ENCODE peak calls at places on chromosome 1, in seven cellular contexts. One of them, this sample, is unnamed.

GRCh38 chr1:235955777-235956176 is 89.1 kb upstream of the LYST start:
- DNase-seq in pancreas: no peak
- DNase-seq in progenitor cell of endocrine pancreas: no peak
- DNase-seq in Calu3: no peak
- DNase-seq in SK-N-SH: no peak
- DNase-seq in H1: no peak
- DNase-seq in GM06990: no peak
- DNase-seq in this sample: no peak

GRCh38 chr1:75308365-75308764 is 174.2 kb downstream of the LHX8 start:
- DNase-seq in pancreas: no peak
- DNase-seq in progenitor cell of endocrine pancreas: no peak
- DNase-seq in Calu3: no peak
- DNase-seq in SK-N-SH: no peak
- DNase-seq in H1: no peak
- DNase-seq in GM06990: no peak
- DNase-seq in this sample: no peak

GRCh38 chr1:113975211-113975895 is 3.9 kb upstream of the OLFML3 start:
- DNase-seq in pancreas: no peak
- DNase-seq in progenitor cell of endocrine pancreas: no peak
- DNase-seq in Calu3: no peak
- DNase-seq in SK-N-SH: no peak
- DNase-seq in H1: no peak
- DNase-seq in GM06990: no peak
- DNase-seq in this sample: peak

GRCh38 chr1:92996131-92996463 is 34.8 kb upstream of the DIPK1A start:
- DNase-seq in pancreas: no peak
- DNase-seq in progenitor cell of endocrine pancreas: no peak
- DNase-seq in Calu3: no peak
- DNase-seq in SK-N-SH: no peak
- DNase-seq in H1: no peak
- DNase-seq in GM06990: no peak
- DNase-seq in this sample: no peak

GRCh38 chr1:230170610-230171009 is 103.6 kb downstream of the GALNT2 start:
- DNase-seq in pancreas: no peak
- DNase-seq in progenitor cell of endocrine pancreas: no peak
- DNase-seq in Calu3: peak
- DNase-seq in SK-N-SH: no peak
- DNase-seq in H1: peak
- DNase-seq in GM06990: no peak
- DNase-seq in this sample: no peak

GRCh38 chr1:77857557-77857956 is 30.9 kb upstream of the NEXN start:
- DNase-seq in pancreas: no peak
- DNase-seq in progenitor cell of endocrine pancreas: no peak
- DNase-seq in Calu3: no peak
- DNase-seq in SK-N-SH: no peak
- DNase-seq in H1: no peak
- DNase-seq in GM06990: no peak
- DNase-seq in this sample: no peak

GRCh38 chr1:222181191-222181590 is 366.7 kb downstream of the HHIPL2 start:
- DNase-seq in pancreas: no peak
- DNase-seq in progenitor cell of endocrine pancreas: no peak
- DNase-seq in Calu3: no peak
- DNase-seq in SK-N-SH: no peak
- DNase-seq in H1: no peak
- DNase-seq in GM06990: no peak
- DNase-seq in this sample: no peak

GRCh38 chr1:147151244-147151643 is 21.0 kb downstream of the PRKAB2 start:
- DNase-seq in pancreas: no peak
- DNase-seq in progenitor cell of endocrine pancreas: no peak
- DNase-seq in Calu3: no peak
- DNase-seq in SK-N-SH: no peak
- DNase-seq in H1: no peak
- DNase-seq in GM06990: no peak
- DNase-seq in this sample: no peak

GRCh38 chr1:51519857-51520699 is 1.0 kb upstream of the EPS15 start:
- DNase-seq in pancreas: no peak
- DNase-seq in progenitor cell of endocrine pancreas: no peak
- DNase-seq in Calu3: no peak
- DNase-seq in SK-N-SH: no peak
- DNase-seq in H1: no peak
- DNase-seq in GM06990: no peak
- DNase-seq in this sample: no peak

GRCh38 chr1:226255380-226255779 is 31.9 kb downstream of the MIXL1 start:
- DNase-seq in pancreas: no peak
- DNase-seq in progenitor cell of endocrine pancreas: no peak
- DNase-seq in Calu3: no peak
- DNase-seq in SK-N-SH: no peak
- DNase-seq in H1: no peak
- DNase-seq in GM06990: no peak
- DNase-seq in this sample: no peak

GRCh38 chr1:41658444-41659158 is 174.1 kb upstream of the EDN2 start:
- DNase-seq in pancreas: no peak
- DNase-seq in progenitor cell of endocrine pancreas: no peak
- DNase-seq in Calu3: no peak
- DNase-seq in SK-N-SH: peak
- DNase-seq in H1: no peak
- DNase-seq in GM06990: no peak
- DNase-seq in this sample: no peak

GRCh38 chr1:109425902-109426277 is 358 bp downstream of the PSMA5 start:
- DNase-seq in pancreas: no peak
- DNase-seq in progenitor cell of endocrine pancreas: no peak
- DNase-seq in Calu3: peak
- DNase-seq in SK-N-SH: no peak
- DNase-seq in H1: no peak
- DNase-seq in GM06990: no peak
- DNase-seq in this sample: no peak

GRCh38 chr1:161359316-161359715 is 8.4 kb downstream of the CFAP126 start:
- DNase-seq in pancreas: no peak
- DNase-seq in progenitor cell of endocrine pancreas: no peak
- DNase-seq in Calu3: no peak
- DNase-seq in SK-N-SH: peak
- DNase-seq in H1: no peak
- DNase-seq in GM06990: no peak
- DNase-seq in this sample: no peak

GRCh38 chr1:15272782-15273127 is 25.7 kb downstream of the FHAD1 start:
- DNase-seq in pancreas: no peak
- DNase-seq in progenitor cell of endocrine pancreas: no peak
- DNase-seq in Calu3: no peak
- DNase-seq in SK-N-SH: no peak
- DNase-seq in H1: no peak
- DNase-seq in GM06990: no peak
- DNase-seq in this sample: no peak

GRCh38 chr1:145981299-145981600 is 15.1 kb downstream of the TXNIP start:
- DNase-seq in pancreas: no peak
- DNase-seq in progenitor cell of endocrine pancreas: no peak
- DNase-seq in Calu3: no peak
- DNase-seq in SK-N-SH: no peak
- DNase-seq in H1: no peak
- DNase-seq in GM06990: no peak
- DNase-seq in this sample: no peak

GRCh38 chr1:39640861-39641260 is 1.4 kb upstream of the HEYL start:
- DNase-seq in pancreas: no peak
- DNase-seq in progenitor cell of endocrine pancreas: no peak
- DNase-seq in Calu3: no peak
- DNase-seq in SK-N-SH: no peak
- DNase-seq in H1: no peak
- DNase-seq in GM06990: no peak
- DNase-seq in this sample: no peak

GRCh38 chr1:90114521-90115141 is 119.7 kb downstream of the ZNF326 start:
- DNase-seq in pancreas: no peak
- DNase-seq in progenitor cell of endocrine pancreas: no peak
- DNase-seq in Calu3: peak
- DNase-seq in SK-N-SH: peak
- DNase-seq in H1: no peak
- DNase-seq in GM06990: no peak
- DNase-seq in this sample: peak

GRCh38 chr1:51792864-51793263 is 85.7 kb downstream of the NRDC start:
- DNase-seq in pancreas: no peak
- DNase-seq in progenitor cell of endocrine pancreas: no peak
- DNase-seq in Calu3: no peak
- DNase-seq in SK-N-SH: no peak
- DNase-seq in H1: no peak
- DNase-seq in GM06990: no peak
- DNase-seq in this sample: no peak

GRCh38 chr1:214970016-214970415 is 112.5 kb upstream of the KCNK2 start:
- DNase-seq in pancreas: no peak
- DNase-seq in progenitor cell of endocrine pancreas: no peak
- DNase-seq in Calu3: no peak
- DNase-seq in SK-N-SH: no peak
- DNase-seq in H1: no peak
- DNase-seq in GM06990: no peak
- DNase-seq in this sample: no peak

GRCh38 chr1:25609921-25610320 is 6.7 kb upstream of the MAN1C1 start:
- DNase-seq in pancreas: no peak
- DNase-seq in progenitor cell of endocrine pancreas: no peak
- DNase-seq in Calu3: no peak
- DNase-seq in SK-N-SH: peak
- DNase-seq in H1: no peak
- DNase-seq in GM06990: no peak
- DNase-seq in this sample: no peak

DNA sequence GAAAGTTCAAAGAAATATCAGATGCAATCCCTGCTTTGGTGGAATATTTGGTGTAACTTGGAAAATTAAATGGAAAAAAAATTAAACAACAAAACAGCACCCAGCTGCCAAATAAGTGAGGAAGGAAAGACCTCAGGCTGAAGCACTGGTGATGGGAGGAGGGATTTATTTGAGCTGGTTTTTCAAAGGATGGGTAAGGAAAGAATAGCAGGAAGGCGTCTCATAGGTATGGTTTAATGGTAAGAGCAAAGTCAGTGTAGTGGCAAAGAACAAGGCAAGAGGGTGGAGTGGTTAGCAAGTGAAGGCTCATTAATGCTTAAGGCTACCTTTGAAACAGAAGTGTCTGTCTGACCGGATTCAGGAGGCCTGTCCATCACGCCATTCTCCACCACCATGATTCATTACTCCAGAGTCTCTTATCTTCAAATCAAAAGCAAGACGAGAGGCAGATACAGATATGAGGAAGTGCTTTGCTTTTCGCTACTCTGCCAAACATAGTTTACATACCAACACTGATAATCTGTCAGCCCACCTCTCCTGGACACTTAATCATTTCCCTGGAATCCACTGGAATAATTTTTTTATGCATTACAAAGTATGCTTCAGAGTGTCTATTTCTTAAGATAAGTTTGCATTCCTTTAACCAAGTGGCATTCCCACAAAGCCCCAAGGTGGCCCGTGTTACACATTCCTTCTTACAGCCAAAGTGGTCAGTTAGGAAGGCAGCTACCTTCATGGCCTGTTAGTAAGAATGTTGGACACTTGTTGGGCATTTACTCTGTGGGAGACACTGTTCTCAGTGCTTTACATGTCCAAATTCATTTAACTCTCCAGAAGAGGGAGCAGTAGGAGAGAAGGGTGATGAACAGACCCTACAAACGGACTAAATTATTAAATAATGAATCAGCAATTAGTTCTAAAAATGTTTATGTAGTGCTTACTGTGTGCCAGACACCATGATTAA is 146.6 kb downstream of the ROR1 start:
- DNase-seq in pancreas: no peak
- DNase-seq in progenitor cell of endocrine pancreas: no peak
- DNase-seq in Calu3: peak
- DNase-seq in SK-N-SH: no peak
- DNase-seq in H1: no peak
- DNase-seq in GM06990: no peak
- DNase-seq in this sample: no peak
- TF ChIP-seq CTCF in pancreas: no peak
- TF ChIP-seq CTCF in progenitor cell of endocrine pancreas: peak
- TF ChIP-seq CTCF in Calu3: no peak
- TF ChIP-seq CTCF in SK-N-SH: peak
- TF ChIP-seq CTCF in H1: no peak
- TF ChIP-seq CTCF in GM06990: peak
- TF ChIP-seq CTCF in this sample: peak

GRCh38 chr1:218361298-218362065 is 16.3 kb downstream of the TGFB2 start:
- DNase-seq in pancreas: no peak
- DNase-seq in progenitor cell of endocrine pancreas: no peak
- DNase-seq in Calu3: no peak
- DNase-seq in SK-N-SH: peak
- DNase-seq in H1: peak
- DNase-seq in GM06990: no peak
- DNase-seq in this sample: no peak
- TF ChIP-seq CTCF in pancreas: no peak
- TF ChIP-seq CTCF in progenitor cell of endocrine pancreas: peak
- TF ChIP-seq CTCF in Calu3: peak
- TF ChIP-seq CTCF in SK-N-SH: peak
- TF ChIP-seq CTCF in H1: peak
- TF ChIP-seq CTCF in GM06990: peak
- TF ChIP-seq CTCF in this sample: peak

GRCh38 chr1:22641906-22642636 is 1.4 kb upstream of the C1QC start:
- DNase-seq in pancreas: peak
- DNase-seq in progenitor cell of endocrine pancreas: peak
- DNase-seq in Calu3: peak
- DNase-seq in SK-N-SH: peak
- DNase-seq in H1: peak
- DNase-seq in GM06990: peak
- DNase-seq in this sample: peak
- TF ChIP-seq CTCF in pancreas: peak
- TF ChIP-seq CTCF in progenitor cell of endocrine pancreas: peak
- TF ChIP-seq CTCF in Calu3: peak
- TF ChIP-seq CTCF in SK-N-SH: peak
- TF ChIP-seq CTCF in H1: peak
- TF ChIP-seq CTCF in GM06990: peak
- TF ChIP-seq CTCF in this sample: peak

DNA sequence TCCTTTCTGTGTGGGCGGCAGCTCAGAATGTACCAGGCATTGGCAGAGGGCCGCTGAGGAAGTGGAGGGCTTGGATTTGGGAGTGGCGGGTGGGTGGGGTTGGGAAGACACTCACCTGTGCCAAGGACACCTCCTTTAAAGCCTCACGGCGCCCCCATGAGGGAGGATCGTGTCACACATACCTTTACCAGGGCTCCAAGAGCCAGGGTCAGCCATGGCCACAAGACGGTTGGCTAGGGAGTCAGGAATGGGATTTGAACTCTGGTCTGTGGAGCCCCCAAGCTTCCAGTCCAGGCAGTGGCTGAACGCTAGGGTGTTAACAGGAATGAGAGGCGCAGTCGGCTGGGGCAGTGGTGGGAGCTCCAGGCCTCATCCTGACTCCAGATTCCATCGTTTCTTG is 4.6 kb downstream of the NBL1 start:
- DNase-seq in pancreas: no peak
- DNase-seq in progenitor cell of endocrine pancreas: no peak
- DNase-seq in Calu3: no peak
- DNase-seq in SK-N-SH: peak
- DNase-seq in H1: peak
- DNase-seq in GM06990: no peak
- DNase-seq in this sample: no peak
- TF ChIP-seq CTCF in pancreas: no peak
- TF ChIP-seq CTCF in progenitor cell of endocrine pancreas: no peak
- TF ChIP-seq CTCF in Calu3: no peak
- TF ChIP-seq CTCF in SK-N-SH: peak
- TF ChIP-seq CTCF in H1: peak
- TF ChIP-seq CTCF in GM06990: no peak
- TF ChIP-seq CTCF in this sample: peak